ENCODE peak calls at places on chromosome 21, in four cellular contexts. V is SW480; W is nephron progenitor cell; L is activated T-helper 1 cell treated with anti-CD3 and anti-CD28 coated beads, Interleukin-2, amount 50 U/mL, for 16 hours. J is an unnamed sample.

GRCh38 chr21:15441060-15441493 is 288.7 kb upstream of the USP25 start:
- DNase-seq in W (peak; percentile 61), V (no peak), L (no peak), J (no peak)

GRCh38 chr21:28266061-28266460 is 726.6 kb downstream of the LTN1 start:
- DNase-seq in V (no peak), W (no peak), L (no peak), J (no peak)

GRCh38 chr21:43361493-43362296 is 65.2 kb downstream of the SIK1 start:
- DNase-seq in W (no peak), V (no peak), L (no peak), J (peak; percentile 80)

GRCh38 chr21:16588433-16588860 is 858.7 kb downstream of the USP25 start:
- DNase-seq in W (peak; percentile 61), V (peak; percentile 64), L (no peak), J (no peak)

GRCh38 chr21:14740692-14741091 is 194.6 kb upstream of the SAMSN1 start:
- DNase-seq in W (no peak), L (no peak), V (no peak), J (no peak)

GRCh38 chr21:26082549-26082948 is 88.0 kb downstream of the APP start:
- DNase-seq in W (no peak), V (no peak), L (no peak), J (no peak)

GRCh38 chr21:37367758-37368535 is 1.4 kb downstream of the DYRK1A start:
- DNase-seq in W (peak; percentile 37), L (no peak), V (peak; percentile 39), J (peak; percentile 33)

GRCh38 chr21:35045539-35046222 is 3.4 kb downstream of the RUNX1 start:
- DNase-seq in W (no peak), L (no peak), V (no peak), J (no peak)

GRCh38 chr21:21714396-21714795 is 716.2 kb downstream of the NCAM2 start:
- DNase-seq in V (no peak), L (no peak), W (no peak), J (no peak)

GRCh38 chr21:41658321-41658720 is 108.5 kb downstream of the RIPK4 start:
- DNase-seq in L (no peak), V (no peak), W (peak; percentile 56), J (no peak)

GRCh38 chr21:41520560-41521442 is 12.8 kb upstream of the TMPRSS2 start:
- DNase-seq in L (no peak), W (no peak), V (no peak), J (no peak)

GRCh38 chr21:32319012-32319411 is 20.4 kb downstream of the MRAP start:
- DNase-seq in V (no peak), L (no peak), W (no peak), J (no peak)

GRCh38 chr21:35559128-35559831 is 501.0 kb downstream of the SETD4 start:
- DNase-seq in W (no peak), L (no peak), V (no peak), J (no peak)

GRCh38 chr21:36756527-36756926 is 57.6 kb downstream of the SIM2 start:
- DNase-seq in L (no peak), V (no peak), W (no peak), J (no peak)

GRCh38 chr21:30580132-30580531 is 10.1 kb downstream of the KRTAP22-2 start:
- DNase-seq in W (no peak), V (no peak), L (no peak), J (no peak)

GRCh38 chr21:46392921-46393320 is 65.8 kb upstream of the DIP2A start:
- DNase-seq in W (no peak), V (no peak), L (no peak), J (no peak)

GRCh38 chr21:45534591-45535331 is 7.5 kb downstream of the SLC19A1 start:
- DNase-seq in V (no peak), W (no peak), L (no peak), J (no peak)

GRCh38 chr21:42970946-42971653 is 3.3 kb upstream of the PKNOX1 start:
- DNase-seq in W (no peak), L (no peak), V (no peak), J (no peak)

GRCh38 chr21:36859744-36860501 is 106.5 kb downstream of the HLCS start:
- DNase-seq in W (peak; percentile 52), L (no peak), V (peak; percentile 93), J (no peak)

GRCh38 chr21:45873418-45873817 is 108.2 kb upstream of the COL6A1 start:
- DNase-seq in L (no peak), V (no peak), W (no peak), J (no peak)